ENCODE peak calls at places on chromosomes 13 and 19, in four cellular contexts. N, Y, H and J are unnamed samples.

GRCh38 chr13:82758056-82758455 is 1124.2 kb downstream of the SLITRK1 start:
- DNase-seq in Y (no peak), H (no peak), N (peak), J (no peak)

GRCh38 chr13:109569938-109570711 is 216.3 kb downstream of the IRS2 start:
- DNase-seq in Y (no peak), N (no peak), H (no peak), J (no peak)

GRCh38 chr13:83333614-83334388 is 548.5 kb downstream of the SLITRK1 start:
- DNase-seq in N (no peak), H (no peak), Y (no peak), J (no peak)

GRCh38 chr19:35414442-35414841 is 33.6 kb upstream of the FFAR2 start:
- DNase-seq in Y (no peak), H (no peak), N (no peak), J (no peak)

GRCh38 chr13:91417660-91418325 is 19.4 kb downstream of the GPC5 start:
- DNase-seq in H (no peak), Y (no peak), N (no peak), J (no peak)

GRCh38 chr13:76825415-76825814 is 60.8 kb downstream of the KCTD12 start:
- DNase-seq in Y (no peak), H (no peak), N (no peak), J (no peak)

GRCh38 chr13:51292000-51292550 is 47.4 kb upstream of the SERPINE3 start:
- DNase-seq in H (no peak), Y (no peak), N (no peak), J (no peak)

GRCh38 chr13:30400376-30400775 is 21.9 kb upstream of the UBE2L5 start:
- DNase-seq in Y (no peak), N (no peak), H (no peak), J (no peak)

GRCh38 chr13:104571161-104571889 is 1505.1 kb upstream of the SLC10A2 start:
- DNase-seq in H (peak), Y (no peak), N (peak), J (peak)

GRCh38 chr19:7781157-7781556 is 18.1 kb downstream of the CLEC4M start:
- DNase-seq in H (no peak), Y (no peak), N (peak), J (no peak)

GRCh38 chr13:28355822-28356371 is 139.0 kb downstream of the FLT1 start:
- DNase-seq in H (no peak), Y (no peak), N (no peak), J (no peak)

GRCh38 chr13:90197722-90198121 is 1149.8 kb upstream of the MIR17HG start:
- DNase-seq in Y (no peak), H (no peak), N (no peak), J (no peak)